ENCODE peak calls at places on chromosomes 2 and 18, in four cellular contexts. One of them, this sample, is unnamed.

GRCh38 chr2:10792660-10793400 is 19.8 kb downstream of the PDIA6 start:
- DNase-seq in endodermal cell: peak; percentile 74
- DNase-seq in stomach: no peak
- DNase-seq in transverse colon: no peak
- DNase-seq in this sample: no peak

GRCh38 chr18:22493940-22494339 is 76.2 kb upstream of the CTAGE1 start:
- DNase-seq in transverse colon: no peak
- DNase-seq in stomach: no peak
- DNase-seq in endodermal cell: no peak
- DNase-seq in this sample: no peak

GRCh38 chr2:23221901-23222300 is 163.1 kb upstream of the KLHL29 start:
- DNase-seq in stomach: no peak
- DNase-seq in transverse colon: no peak
- DNase-seq in endodermal cell: peak; percentile 20
- DNase-seq in this sample: no peak

GRCh38 chr2:65096948-65097347 is 33.0 kb downstream of the RAB1A start:
- DNase-seq in endodermal cell: no peak
- DNase-seq in transverse colon: no peak
- DNase-seq in stomach: no peak
- DNase-seq in this sample: no peak

GRCh38 chr18:62187543-62188378 is 706 bp downstream of the RELCH start:
- DNase-seq in stomach: peak; percentile 26
- DNase-seq in endodermal cell: peak; percentile 74
- DNase-seq in transverse colon: peak; percentile 47
- DNase-seq in this sample: peak; percentile 63

GRCh38 chr18:23154823-23155517 is 19.7 kb downstream of the CABLES1 start:
- DNase-seq in endodermal cell: no peak
- DNase-seq in stomach: no peak
- DNase-seq in transverse colon: no peak
- DNase-seq in this sample: no peak

GRCh38 chr2:232458051-232458660 is 2.2 kb downstream of the ALPI start:
- DNase-seq in endodermal cell: peak; percentile 25
- DNase-seq in transverse colon: no peak
- DNase-seq in stomach: no peak
- DNase-seq in this sample: peak; percentile 31

GRCh38 chr2:161161074-161161577 is 898 bp downstream of the TANK start:
- DNase-seq in endodermal cell: no peak
- DNase-seq in transverse colon: no peak
- DNase-seq in stomach: no peak
- DNase-seq in this sample: no peak

GRCh38 chr2:72539145-72539552 is 286.7 kb downstream of the EXOC6B start:
- DNase-seq in stomach: no peak
- DNase-seq in transverse colon: no peak
- DNase-seq in endodermal cell: no peak
- DNase-seq in this sample: no peak

GRCh38 chr18:23689616-23690504 is 607 bp downstream of the LAMA3 start:
- DNase-seq in transverse colon: no peak
- DNase-seq in endodermal cell: peak; percentile 81
- DNase-seq in stomach: peak; percentile 29
- DNase-seq in this sample: peak; percentile 54

GRCh38 chr2:98936133-98936916 is at the start of gene CRACDL:
- DNase-seq in endodermal cell: peak; percentile 76
- DNase-seq in transverse colon: no peak
- DNase-seq in stomach: no peak
- DNase-seq in this sample: no peak

GRCh38 chr2:179275280-179276013 is 10.8 kb upstream of the SESTD1 start:
- DNase-seq in endodermal cell: no peak
- DNase-seq in stomach: no peak
- DNase-seq in transverse colon: no peak
- DNase-seq in this sample: no peak

GRCh38 chr2:95346738-95347671 is 49.9 kb downstream of the KCNIP3 start:
- DNase-seq in stomach: peak; percentile 25
- DNase-seq in endodermal cell: peak; percentile 80
- DNase-seq in transverse colon: no peak
- DNase-seq in this sample: no peak
- H3K27me3 ChIP-seq in stomach: peaks cover 20% of the 10 kb centered on the region
- H3K27me3 ChIP-seq in endodermal cell: peaks cover 70% of the 10 kb centered on the region
- H3K27me3 ChIP-seq in transverse colon: peaks cover 38% of the 10 kb centered on the region
- H3K27me3 ChIP-seq in this sample: peaks cover 44% of the 10 kb centered on the region

DNA sequence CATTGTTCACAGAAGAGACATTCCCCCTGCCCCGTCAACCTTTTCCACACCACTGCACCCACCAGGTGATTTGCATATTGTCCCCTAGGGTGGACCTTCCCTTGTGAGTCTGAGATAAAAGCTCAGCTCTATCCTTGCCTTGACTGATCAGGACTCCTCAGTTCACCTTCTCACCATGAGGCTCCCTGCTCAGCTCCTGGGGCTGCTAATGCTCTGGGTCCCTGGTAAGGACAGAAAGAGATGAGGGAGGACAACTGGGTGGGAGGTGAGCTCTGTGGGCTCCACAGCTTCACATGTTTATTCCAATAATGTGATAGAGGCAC is 1160.1 kb downstream of the RPIA start:
- DNase-seq in endodermal cell: no peak
- DNase-seq in transverse colon: no peak
- DNase-seq in stomach: no peak
- DNase-seq in this sample: no peak
- H3K27ac ChIP-seq in endodermal cell: no peak overlapping the region
- H3K27ac ChIP-seq in transverse colon: no peak overlapping the region
- H3K27ac ChIP-seq in stomach: no peak overlapping the region
- H3K27ac ChIP-seq in this sample: no peak overlapping the region

GRCh38 chr2:136051725-136052048 is 66.3 kb upstream of the DARS1 start:
- DNase-seq in stomach: no peak
- DNase-seq in endodermal cell: no peak
- DNase-seq in transverse colon: no peak
- DNase-seq in this sample: no peak
- H3K4me1 ChIP-seq in stomach: no peaks in the 10 kb centered on the region
- H3K4me1 ChIP-seq in endodermal cell: peaks cover 5% of the 10 kb centered on the region
- H3K4me1 ChIP-seq in transverse colon: no peaks in the 10 kb centered on the region
- H3K4me1 ChIP-seq in this sample: no peaks in the 10 kb centered on the region

DNA sequence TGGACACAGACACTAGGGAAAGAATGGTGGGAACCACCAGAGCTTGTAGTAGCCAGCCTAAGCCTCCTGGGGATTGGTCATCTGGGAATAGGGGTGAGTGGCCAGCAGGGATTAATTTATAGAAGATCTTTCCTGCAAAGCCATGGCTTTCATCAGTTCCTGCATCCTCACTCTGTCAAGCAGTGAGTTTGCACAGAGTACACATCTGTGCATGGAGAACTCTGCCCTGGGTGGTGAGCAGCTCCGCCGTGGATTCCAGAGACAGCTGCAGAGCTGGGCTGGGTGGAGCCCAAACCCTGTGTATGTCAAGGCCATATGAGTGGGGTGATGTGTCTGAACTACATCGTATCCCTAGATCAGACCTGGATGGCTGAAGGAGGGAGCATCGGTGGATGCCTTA is 182.2 kb downstream of the GLI2 start:
- DNase-seq in stomach: no peak
- DNase-seq in endodermal cell: no peak
- DNase-seq in transverse colon: no peak
- DNase-seq in this sample: no peak
- H3K27me3 ChIP-seq in stomach: no peaks in the 10 kb centered on the region
- H3K27me3 ChIP-seq in endodermal cell: no peaks in the 10 kb centered on the region
- H3K27me3 ChIP-seq in transverse colon: no peaks in the 10 kb centered on the region
- H3K27me3 ChIP-seq in this sample: peaks cover 6% of the 10 kb centered on the region

DNA sequence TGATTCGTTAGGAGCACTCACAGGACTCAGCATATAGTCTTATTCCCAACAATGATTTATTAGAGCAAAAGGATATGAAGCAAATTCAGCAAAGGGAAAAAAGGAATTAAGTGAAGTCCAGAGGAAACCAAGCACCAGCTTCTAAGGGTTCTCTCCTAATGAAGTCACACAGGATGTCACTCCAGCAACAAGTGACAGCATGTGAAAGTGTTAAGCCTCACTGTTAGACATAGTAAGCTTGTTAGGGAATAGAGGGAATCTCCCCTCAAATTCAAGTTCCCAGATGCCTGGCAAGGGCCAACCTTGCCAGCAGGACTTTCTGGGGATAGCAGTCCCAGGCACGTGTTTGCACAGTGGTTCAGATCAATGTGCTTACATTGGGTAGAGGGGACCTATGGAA is 4.4 kb upstream of the SLC30A6 start:
- DNase-seq in stomach: no peak
- DNase-seq in transverse colon: no peak
- DNase-seq in endodermal cell: no peak
- DNase-seq in this sample: no peak
- H3K27ac ChIP-seq in stomach: no peak overlapping the region
- H3K27ac ChIP-seq in transverse colon: no peak overlapping the region
- H3K27ac ChIP-seq in endodermal cell: no peak overlapping the region
- H3K27ac ChIP-seq in this sample: no peak overlapping the region

DNA sequence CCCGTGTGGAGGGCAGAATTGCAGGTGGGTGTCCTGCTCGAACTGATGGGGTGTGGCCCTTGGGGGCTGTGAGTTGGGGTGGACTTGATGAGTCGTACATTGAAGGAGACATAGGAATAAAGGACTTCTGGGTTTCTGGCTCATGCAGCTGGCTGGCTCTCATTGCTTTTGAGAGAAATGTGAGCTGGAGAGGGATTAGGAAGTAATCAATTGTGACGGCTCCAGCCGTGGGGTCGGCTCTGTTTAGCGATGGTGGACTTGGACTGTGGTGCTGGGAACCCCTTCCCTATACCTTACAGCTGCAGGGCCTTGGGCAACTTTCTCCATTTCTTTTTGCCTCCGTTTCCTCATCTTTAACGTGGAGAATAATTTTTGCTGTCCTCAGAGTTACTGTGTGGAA is 9.2 kb downstream of the IMPA2 start:
- DNase-seq in stomach: no peak
- DNase-seq in endodermal cell: no peak
- DNase-seq in transverse colon: no peak
- DNase-seq in this sample: no peak
- H3K4me1 ChIP-seq in stomach: peaks cover 68% of the 10 kb centered on the region
- H3K4me1 ChIP-seq in endodermal cell: peaks cover 12% of the 10 kb centered on the region
- H3K4me1 ChIP-seq in transverse colon: peaks cover 31% of the 10 kb centered on the region
- H3K4me1 ChIP-seq in this sample: peaks cover 33% of the 10 kb centered on the region

This sample was measured in lower lobe of right lung.